ENCODE peak calls at places on chromosomes 6 and 20, in nine cellular contexts. U, O, P, E, F, W, Y, M and Q are unnamed samples. For H3K27me3, the result is how much of the 10 kb centered on the place peaks cover.

GRCh38 chr20:44576297-44576696 is 6.1 kb upstream of the PKIG start:
- DNase-seq in F (peak), O (no peak), M (no peak), U (no peak), P (peak), E (peak), Y (no peak), W (no peak), Q (peak)

GRCh38 chr6:63677282-63677681 is 41.7 kb downstream of the PHF3 start:
- DNase-seq in U (no peak), M (no peak), F (no peak), W (no peak), E (peak), O (no peak), Y (no peak), P (no peak), Q (peak)

GRCh38 chr20:584375-585301 is 25.5 kb downstream of the TCF15 start:
- DNase-seq in M (no peak), P (no peak), Y (no peak), F (no peak), E (no peak), W (no peak), U (no peak), O (no peak), Q (peak)

GRCh38 chr20:34037767-34038166 is 44.1 kb downstream of the RALY start:
- DNase-seq in M (no peak), U (no peak), W (no peak), O (no peak), F (peak), Y (no peak), P (no peak), E (peak), Q (no peak)

GRCh38 chr6:43776115-43776798 is 6.2 kb downstream of the VEGFA start:
- DNase-seq in Y (no peak), F (no peak), M (no peak), W (no peak), U (no peak), O (no peak), E (no peak), P (no peak), Q (no peak)

GRCh38 chr6:151141685-151142084 is 98.1 kb upstream of the AKAP12 start:
- DNase-seq in O (no peak), W (no peak), F (no peak), M (no peak), Y (no peak), E (peak), U (no peak), P (peak), Q (peak)

GRCh38 chr6:110511401-110511800 is 35.0 kb upstream of the SLC22A16 start:
- DNase-seq in W (no peak), F (no peak), Y (no peak), U (no peak), P (no peak), M (peak), E (no peak), O (no peak), Q (peak)

GRCh38 chr6:148925701-148926100 is 178.9 kb downstream of the UST start:
- DNase-seq in U (no peak), O (no peak), Y (no peak), M (no peak), W (no peak), F (peak), E (no peak), P (peak), Q (no peak)

DNA sequence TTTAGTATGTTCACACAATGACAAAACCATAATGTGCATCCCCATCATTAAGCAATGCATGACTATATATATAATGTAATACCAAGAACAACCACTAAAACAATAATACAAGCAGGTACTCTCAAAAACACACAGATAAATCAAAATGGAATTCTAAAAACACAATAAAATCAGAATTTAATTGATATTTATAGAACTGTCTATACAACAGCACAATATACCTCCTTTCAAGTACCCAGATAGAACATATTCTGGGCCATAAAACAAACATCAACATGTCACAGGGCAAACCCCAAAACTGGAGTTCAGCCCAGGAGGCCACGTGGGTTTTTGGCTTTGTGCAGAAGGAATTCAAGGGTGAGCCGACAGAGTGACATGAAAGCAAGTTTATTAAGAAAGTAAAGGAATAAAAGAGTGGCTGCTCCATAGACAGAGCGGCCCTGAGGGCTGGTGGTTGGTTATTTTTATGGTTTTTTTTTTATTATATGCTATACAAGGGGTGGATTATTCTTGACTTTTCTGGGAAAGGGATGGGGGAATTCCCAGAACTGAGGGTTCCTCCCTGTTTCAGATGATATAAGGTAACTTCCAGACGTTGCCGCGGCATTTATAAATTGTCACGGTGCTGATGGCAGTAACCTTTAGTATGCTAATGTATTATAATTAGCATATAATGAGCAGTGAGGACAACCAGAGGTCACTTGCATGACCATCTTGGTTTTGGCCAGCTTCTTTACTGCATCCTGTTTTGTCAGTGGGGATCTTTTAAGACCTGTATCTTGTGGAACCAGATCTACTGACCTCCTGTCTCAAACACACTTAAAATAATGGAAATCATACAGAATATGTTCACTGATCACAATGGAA is 5.6 kb downstream of the RAB23 start:
- DNase-seq in E (peak), F (peak), U (no peak), P (no peak), O (peak), M (no peak), W (no peak), Y (no peak), Q (no peak)
- TF ChIP-seq CTCF in E (peak), F (no peak), U (no peak), P (peak), O (peak), M (peak), W (peak), Y (no peak), Q (no peak)

GRCh38 chr6:33392979-33393378 is 1.4 kb downstream of the KIFC1 start:
- DNase-seq in E (no peak), F (no peak), P (no peak), M (no peak), W (no peak), U (no peak), Y (no peak), O (no peak), Q (no peak)
- H3K4me3 ChIP-seq in E (peak), F (peak), P (peak), M (peak), W (no peak), U (no peak), Y (peak), O (no peak), Q (no peak)

GRCh38 chr6:28880894-28881780 is 42.6 kb downstream of the TRIM27 start:
- DNase-seq in Y (peak), U (peak), P (peak), W (peak), M (peak), E (peak), O (peak), F (peak), Q (peak)
- H3K27me3 ChIP-seq in Y (under half), U (under half), P (under half), W (under half), M (under half), E (under half), O (under half), F (under half), Q (under half)

GRCh38 chr6:28542440-28543293 is 17.0 kb downstream of the GPX5 start:
- DNase-seq in Y (peak), U (no peak), F (peak), W (peak), P (peak), O (no peak), M (peak), E (peak), Q (peak)

GRCh38 chr6:28545955-28546354 is 20.3 kb downstream of the GPX5 start:
- DNase-seq in F (no peak), O (no peak), M (no peak), P (no peak), E (no peak), Y (no peak), U (no peak), W (no peak), Q (no peak)

GRCh38 chr6:28541996-28542395 is 16.3 kb downstream of the GPX5 start:
- DNase-seq in P (no peak), O (no peak), E (no peak), M (no peak), F (no peak), Y (no peak), W (no peak), U (no peak), Q (no peak)

GRCh38 chr6:28544211-28544610 is 18.5 kb downstream of the GPX5 start:
- DNase-seq in O (no peak), W (no peak), F (no peak), P (no peak), M (peak), U (no peak), Y (no peak), E (no peak), Q (no peak)

DNA sequence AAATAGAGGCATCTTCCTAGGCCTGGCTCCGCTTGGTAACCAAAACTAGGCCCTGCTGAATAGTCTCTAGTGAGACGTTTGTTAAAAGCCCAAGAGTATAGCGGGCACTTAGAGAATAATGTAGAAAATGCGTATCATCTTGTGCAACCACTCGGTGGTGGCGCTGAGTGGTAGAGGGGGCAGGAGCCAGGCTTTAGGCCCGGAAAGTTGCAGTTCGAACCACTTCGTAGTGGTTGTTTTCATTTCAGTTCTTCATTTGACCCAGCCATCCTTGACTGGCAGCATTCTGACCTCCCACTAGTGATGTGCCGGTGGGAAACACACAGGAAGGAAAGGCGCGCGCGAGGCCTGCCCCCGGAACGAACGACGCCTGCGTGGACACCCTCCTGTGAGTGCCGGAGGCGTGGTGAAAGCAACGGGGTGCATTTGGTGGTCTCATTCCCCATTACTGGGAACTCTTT is 18.0 kb downstream of the GPX5 start:
- DNase-seq in Y (no peak), W (peak), U (no peak), F (no peak), O (no peak), P (no peak), E (peak), M (peak), Q (no peak)
- TF ChIP-seq CTCF in Y (no peak), W (no peak), U (no peak), F (no peak), O (no peak), P (no peak), E (no peak), M (no peak), Q (no peak)

GRCh38 chr6:20366082-20366834 is 35.4 kb upstream of the E2F3 start:
- DNase-seq in F (no peak), P (no peak), O (no peak), U (no peak), E (no peak), Y (no peak), M (no peak), W (peak), Q (peak)
- H3K4me3 ChIP-seq in F (no peak), P (no peak), O (no peak), U (no peak), E (no peak), Y (no peak), M (no peak), W (no peak), Q (no peak)

GRCh38 chr20:46296526-46297250 is 11.6 kb downstream of the CDH22 start:
- DNase-seq in U (no peak), O (no peak), E (no peak), Y (no peak), F (no peak), P (no peak), M (no peak), W (no peak), Q (no peak)

GRCh38 chr20:46302119-46302518 is 6.2 kb downstream of the CDH22 start:
- DNase-seq in E (no peak), W (no peak), O (no peak), M (no peak), P (no peak), Y (no peak), U (no peak), F (no peak), Q (no peak)

GRCh38 chr20:46300281-46300680 is 8.0 kb downstream of the CDH22 start:
- DNase-seq in M (no peak), P (no peak), O (no peak), W (no peak), U (no peak), E (no peak), F (no peak), Y (no peak), Q (no peak)

GRCh38 chr20:46299078-46299477 is 9.2 kb downstream of the CDH22 start:
- DNase-seq in F (no peak), W (no peak), P (no peak), M (no peak), Y (no peak), E (no peak), O (no peak), U (no peak), Q (no peak)

DNA sequence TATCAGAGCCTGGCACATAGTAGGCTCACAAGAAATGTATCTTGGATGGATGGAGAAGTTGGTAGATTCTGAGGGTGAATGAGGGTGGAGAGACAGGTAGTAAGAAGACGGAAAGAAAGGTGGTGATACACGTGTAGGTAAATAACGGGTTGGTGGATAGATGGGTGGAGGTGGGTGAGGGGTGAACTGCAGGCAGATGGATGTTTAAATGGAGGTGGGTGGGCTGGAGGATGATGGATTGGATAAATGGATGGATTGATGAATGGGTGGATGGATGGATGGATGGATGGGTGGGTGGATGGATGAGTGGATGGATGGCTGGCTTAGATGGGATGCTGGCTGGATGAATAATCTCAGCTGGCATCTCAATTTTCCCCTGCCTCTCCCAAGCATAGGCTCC is 9.9 kb downstream of the CDH22 start:
- DNase-seq in U (no peak), M (no peak), O (no peak), F (no peak), Y (no peak), W (no peak), P (no peak), E (no peak), Q (no peak)
- H3K27me3 ChIP-seq in U (under half), M (under half), O (half or more), F (under half), Y (under half), W (under half), P (under half), E (under half), Q (under half)